ENCODE peak calls at places on chromosome 9, in five cellular contexts. Q, I, E, N and K are unnamed samples.

GRCh38 chr9:87070331-87070730 is 123.0 kb upstream of the GAS1 start:
- DNase-seq in Q (no peak), I (no peak), E (no peak), N (no peak), K (no peak)

GRCh38 chr9:109498195-109499060 is at the start of gene PTPN3:
- DNase-seq in Q (no peak), I (peak), E (no peak), N (no peak), K (no peak)

GRCh38 chr9:88767504-88767790 is 223.8 kb upstream of the S1PR3 start:
- DNase-seq in Q (peak), I (no peak), E (no peak), N (no peak), K (no peak)

GRCh38 chr9:135098400-135099105 is 11.1 kb downstream of the OLFM1 start:
- DNase-seq in Q (no peak), I (peak), E (no peak), N (peak), K (no peak)

GRCh38 chr9:136244116-136244775 is 1.4 kb downstream of the QSOX2 start:
- DNase-seq in Q (no peak), I (no peak), E (no peak), N (no peak), K (no peak)

GRCh38 chr9:36765468-36766341 is 193.0 kb downstream of the MELK start:
- DNase-seq in Q (peak), I (peak), E (peak), N (peak), K (peak)

GRCh38 chr9:90044710-90045151 is 439.9 kb downstream of the GADD45G start:
- DNase-seq in Q (no peak), I (no peak), E (no peak), N (peak), K (peak)

GRCh38 chr9:113566011-113566711 is 102.6 kb downstream of the RGS3 start:
- DNase-seq in Q (no peak), I (no peak), E (no peak), N (no peak), K (no peak)

GRCh38 chr9:72588336-72588735 is 66.9 kb downstream of the TMC1 start:
- DNase-seq in Q (peak), I (no peak), E (no peak), N (no peak), K (no peak)

GRCh38 chr9:73348485-73348884 is 196.8 kb downstream of the ANXA1 start:
- DNase-seq in Q (no peak), I (no peak), E (peak), N (peak), K (peak)

GRCh38 chr9:121246821-121247511 is 21.0 kb upstream of the GSN start:
- DNase-seq in Q (peak), I (no peak), E (no peak), N (no peak), K (peak)

GRCh38 chr9:106799146-106799545 is 63.8 kb upstream of the ZNF462 start:
- DNase-seq in Q (peak), I (no peak), E (no peak), N (peak), K (peak)

GRCh38 chr9:98099898-98100297 is 19.1 kb downstream of the TRIM14 start:
- DNase-seq in Q (no peak), I (no peak), E (no peak), N (no peak), K (no peak)

GRCh38 chr9:133889498-133890301 is 102.4 kb downstream of the VAV2 start:
- DNase-seq in Q (peak), I (no peak), E (no peak), N (no peak), K (peak)

GRCh38 chr9:77449177-77450092 is 198.7 kb downstream of the GNA14 start:
- DNase-seq in Q (peak), I (no peak), E (no peak), N (no peak), K (peak)

GRCh38 chr9:107153336-107153735 is 129.7 kb upstream of the RAD23B start:
- DNase-seq in Q (peak), I (no peak), E (no peak), N (peak), K (peak)

GRCh38 chr9:28976250-28976649 is 1403.0 kb upstream of the C9orf72 start:
- DNase-seq in Q (no peak), I (no peak), E (no peak), N (no peak), K (no peak)

GRCh38 chr9:98215266-98215665 is 22.8 kb upstream of the CORO2A start:
- DNase-seq in Q (peak), I (no peak), E (no peak), N (no peak), K (no peak)

GRCh38 chr9:130186839-130187522 is 14.8 kb downstream of the NCS1 start:
- DNase-seq in Q (peak), I (peak), E (no peak), N (peak), K (peak)

GRCh38 chr9:132589148-132590036 is 7.0 kb downstream of the BARHL1 start:
- DNase-seq in Q (no peak), I (no peak), E (no peak), N (no peak), K (no peak)

GRCh38 chr9:96620155-96620514 is 492 bp upstream of the CDC14B start:
- DNase-seq in Q (no peak), I (no peak), E (no peak), N (no peak), K (no peak)

GRCh38 chr9:14380061-14380836 is 66.3 kb upstream of the NFIB start:
- DNase-seq in Q (no peak), I (no peak), E (no peak), N (no peak), K (no peak)

DNA sequence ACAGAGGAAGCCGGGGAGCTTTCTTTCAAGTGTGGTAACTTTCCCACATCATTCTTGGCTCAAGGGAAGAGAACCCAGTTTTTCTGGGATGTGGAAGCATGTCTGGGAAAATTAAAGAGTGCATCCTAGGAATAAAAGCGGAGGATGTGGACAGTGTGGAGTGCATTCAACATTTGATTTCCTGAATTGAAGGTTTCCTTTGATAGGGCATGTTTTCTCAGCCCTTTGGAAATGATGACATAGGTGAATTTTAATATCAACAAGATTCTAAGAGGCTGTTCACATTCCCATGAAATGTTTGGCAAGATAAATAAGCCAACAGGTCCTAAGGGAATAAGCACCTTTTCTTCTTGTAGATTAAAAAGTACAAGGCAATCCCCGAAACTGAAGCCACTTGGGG is 63.6 kb downstream of the ENTREP1 start:
- DNase-seq in Q (no peak), I (no peak), E (no peak), N (no peak), K (no peak)
- H3K4me2 ChIP-seq in Q (no peak), I (no peak), E (no peak), N (no peak), K (no peak)

GRCh38 chr9:100472268-100472667 is 681 bp upstream of the TMEFF1 start:
- DNase-seq in Q (no peak), I (no peak), E (no peak), N (no peak), K (no peak)
- H4K8ac ChIP-seq in Q (no peak), I (no peak), E (no peak), N (no peak), K (no peak)

GRCh38 chr9:34701023-34701768 is 8.7 kb downstream of the CCL21 start:
- DNase-seq in Q (peak), I (peak), E (peak), N (peak), K (peak)
- H3K4me2 ChIP-seq in Q (peak), I (peak), E (peak), N (peak), K (peak)

GRCh38 chr9:112042769-112043168 is 132.3 kb downstream of the SUSD1 start:
- DNase-seq in Q (no peak), I (no peak), E (no peak), N (no peak), K (no peak)

GRCh38 chr9:112042244-112042638 is 132.9 kb downstream of the SUSD1 start:
- DNase-seq in Q (no peak), I (no peak), E (no peak), N (no peak), K (no peak)

GRCh38 chr9:112043423-112043822 is 131.7 kb downstream of the SUSD1 start:
- DNase-seq in Q (peak), I (no peak), E (no peak), N (no peak), K (peak)

GRCh38 chr9:112041199-112041535 is 133.9 kb downstream of the SUSD1 start:
- DNase-seq in Q (no peak), I (no peak), E (no peak), N (no peak), K (no peak)

GRCh38 chr9:112041536-112042243 is 133.4 kb downstream of the SUSD1 start:
- DNase-seq in Q (peak), I (peak), E (no peak), N (peak), K (peak)
- H4K8ac ChIP-seq in Q (peak), I (no peak), E (no peak), N (no peak), K (peak)

DNA sequence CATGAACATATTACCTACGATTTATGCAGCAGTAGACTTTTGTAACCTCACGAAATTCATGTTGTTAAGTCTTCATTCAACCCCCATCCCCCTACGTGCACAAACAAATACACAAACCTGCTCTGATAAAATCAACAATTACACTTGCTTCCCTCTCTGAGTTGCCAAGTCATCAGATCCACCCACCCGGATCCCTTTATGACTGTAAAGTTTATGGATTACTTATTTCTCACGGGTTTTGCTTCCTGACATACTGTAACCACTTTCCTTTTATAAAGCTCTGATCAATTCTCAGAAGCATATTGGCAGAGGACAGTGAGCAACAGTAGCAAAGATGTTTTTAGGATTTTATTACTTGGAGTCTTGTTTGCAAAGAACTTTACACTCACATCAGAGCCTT is 70.5 kb downstream of the MLLT3 start:
- DNase-seq in Q (no peak), I (no peak), E (no peak), N (no peak), K (no peak)
- H3K4me2 ChIP-seq in Q (no peak), I (no peak), E (no peak), N (no peak), K (peak)

DNA sequence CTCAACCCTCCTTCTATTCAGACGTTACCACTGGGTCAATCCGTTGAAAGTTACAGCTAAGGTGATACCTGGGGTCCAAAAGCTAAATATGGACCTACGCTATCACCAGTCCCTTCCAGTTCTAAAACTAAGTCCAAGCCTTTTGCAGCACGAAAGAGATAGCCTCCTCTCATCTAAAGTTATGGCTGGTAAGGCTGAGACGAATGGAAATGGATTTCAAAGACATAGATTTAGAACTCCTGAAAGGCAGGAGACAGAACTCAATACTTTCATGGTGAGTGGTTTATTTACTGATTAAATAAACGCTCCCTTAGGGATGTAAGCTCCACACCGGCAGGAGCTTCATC is 751 bp upstream of the RIC1 start:
- DNase-seq in Q (no peak), I (no peak), E (peak), N (no peak), K (no peak)
- H4K8ac ChIP-seq in Q (peak), I (no peak), E (no peak), N (no peak), K (no peak)

GRCh38 chr9:128001411-128002298 is 20.9 kb upstream of the EEIG1 start:
- DNase-seq in Q (peak), I (peak), E (no peak), N (peak), K (peak)
- H3K4me2 ChIP-seq in Q (no peak), I (no peak), E (no peak), N (no peak), K (no peak)